ENCODE peak calls at places on chromosome 22, in four cellular contexts. M is HepG2, S is K562, X is endothelial cell of umbilical vein. O is an unnamed sample.

GRCh38 chr22:29510542-29510941 is 30.5 kb downstream of the NEFH start:
- DNase-seq in M (no peak), S (no peak), X (no peak), O (no peak)

GRCh38 chr22:49206281-49206680 is 621.4 kb downstream of the BRD1 start:
- DNase-seq in M (no peak), S (no peak), X (no peak), O (no peak)

GRCh38 chr22:39179841-39180335 is 27.4 kb upstream of the CBX7 start:
- DNase-seq in S (peak), M (no peak), X (no peak), O (no peak)

GRCh38 chr22:48249721-48250268 is 1487.3 kb downstream of the TBC1D22A start:
- DNase-seq in M (no peak), S (no peak), X (no peak), O (peak)

GRCh38 chr22:41943661-41944209 is 3.2 kb downstream of the CENPM start:
- DNase-seq in X (peak), S (no peak), M (no peak), O (no peak)

GRCh38 chr22:27825174-27825573 is 23.6 kb upstream of the MN1 start:
- DNase-seq in S (peak), X (no peak), M (no peak), O (no peak)

GRCh38 chr22:29346659-29347058 is 31.2 kb upstream of the RASL10A start:
- DNase-seq in X (no peak), S (no peak), M (no peak), O (no peak)

GRCh38 chr22:49240016-49240380 is 587.7 kb downstream of the BRD1 start:
- DNase-seq in X (no peak), S (no peak), M (no peak), O (no peak)

GRCh38 chr22:49789289-49790141 is 38.2 kb downstream of the BRD1 start:
- DNase-seq in S (no peak), X (no peak), M (peak), O (no peak)

DNA sequence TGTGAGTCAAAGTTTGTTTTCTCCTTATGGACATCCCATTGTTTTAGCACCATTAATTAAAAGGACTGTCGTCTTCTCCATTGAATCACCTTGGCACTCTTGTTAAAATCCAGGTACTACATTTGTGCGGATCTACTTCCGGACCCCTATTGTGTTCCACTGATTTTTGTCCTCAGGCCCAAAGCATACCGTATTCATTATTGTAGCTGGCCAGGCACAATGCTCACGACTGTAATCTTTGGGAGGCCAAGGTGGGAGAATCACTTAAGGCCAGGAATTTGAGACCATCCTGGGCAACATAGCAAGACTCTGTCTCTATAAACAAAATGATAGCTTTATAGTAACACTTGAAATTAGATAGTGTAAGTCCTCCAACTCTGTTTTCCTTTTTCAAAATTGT is 8.9 kb upstream of the GNB1L start:
- DNase-seq in M (no peak), X (no peak), S (no peak), O (no peak)
- TF ChIP-seq POLR2AphosphoS5 in M (no peak), X (no peak), S (no peak), O (no peak)

GRCh38 chr22:22816171-22816514 is 71.5 kb upstream of the IGLL5 start:
- DNase-seq in M (no peak), S (no peak), X (no peak), O (no peak)
- H3K27ac ChIP-seq in M (no peak), S (no peak), X (no peak), O (no peak)

GRCh38 chr22:24121938-24122337 is 59.3 kb upstream of the SUSD2 start:
- DNase-seq in M (no peak), S (no peak), X (no peak), O (no peak)

GRCh38 chr22:24117942-24118341 is 63.3 kb upstream of the SUSD2 start:
- DNase-seq in S (peak), M (no peak), X (no peak), O (no peak)

GRCh38 chr22:24120029-24120428 is 61.3 kb upstream of the SUSD2 start:
- DNase-seq in S (no peak), M (no peak), X (no peak), O (no peak)

GRCh38 chr22:24118689-24119384 is 62.5 kb upstream of the SUSD2 start:
- DNase-seq in M (no peak), X (no peak), S (no peak), O (no peak)

DNA sequence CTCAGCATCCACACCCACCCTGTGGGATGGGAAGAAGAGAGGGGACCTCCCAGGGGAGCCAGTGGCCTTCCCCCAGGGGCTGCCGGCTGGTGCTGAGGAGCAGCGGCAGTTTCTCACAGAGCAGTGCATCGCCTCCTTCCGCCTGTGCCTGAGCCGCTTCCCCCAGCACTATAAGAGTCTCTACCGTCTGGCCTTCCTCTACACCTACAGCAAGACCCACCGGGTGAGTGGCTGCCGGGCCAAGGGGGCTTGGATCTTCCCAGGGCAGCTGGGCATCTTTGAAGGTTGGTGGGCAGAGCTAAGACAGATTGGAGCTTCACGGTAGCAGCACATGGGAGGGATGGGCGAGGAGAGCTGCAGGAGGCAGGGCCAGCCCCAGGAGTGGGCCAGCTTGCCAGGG is 61.8 kb upstream of the SUSD2 start:
- DNase-seq in M (no peak), S (no peak), X (no peak), O (no peak)
- H3K9ac ChIP-seq in M (no peak), S (no peak), X (no peak), O (no peak)

DNA sequence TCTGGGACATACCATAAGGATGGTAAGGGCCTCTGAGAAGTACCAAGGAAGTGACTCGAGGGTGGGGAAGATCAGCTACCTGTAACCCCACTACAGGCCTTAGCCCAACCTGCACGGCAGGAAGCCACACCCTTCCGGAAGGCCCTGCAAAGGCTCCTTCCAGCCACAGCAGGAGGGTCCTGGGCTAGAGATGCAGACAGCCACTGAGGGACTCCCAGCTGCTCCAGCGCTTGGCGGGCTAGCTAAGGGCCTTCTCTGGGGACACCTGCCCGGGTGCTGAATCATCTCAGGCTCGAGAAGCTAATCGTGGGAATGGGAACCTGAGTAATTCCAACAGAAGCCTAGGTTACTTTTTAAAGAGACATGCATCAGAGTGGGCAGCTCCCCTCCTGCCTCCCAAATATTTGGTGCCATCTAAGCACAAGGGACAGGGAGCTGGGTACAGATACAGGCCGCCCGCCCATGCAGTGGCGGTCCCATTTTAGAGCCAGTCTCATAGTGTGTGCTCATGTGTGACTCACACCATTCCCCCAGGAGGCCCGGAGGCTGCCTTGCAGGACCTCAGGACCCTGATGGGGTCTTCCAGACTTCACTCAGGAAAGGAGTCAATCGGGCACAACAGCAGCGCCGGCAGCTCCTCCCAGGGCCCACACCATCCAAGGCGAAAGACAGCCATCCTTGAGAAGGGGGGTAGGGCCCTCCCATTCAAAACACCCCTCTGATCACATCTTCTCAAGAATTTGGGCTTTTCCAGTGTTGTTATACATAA is 8.0 kb downstream of the MYH9 start:
- DNase-seq in X (no peak), M (no peak), S (no peak), O (no peak)
- TF ChIP-seq POLR2AphosphoS5 in X (peak), M (no peak), S (no peak), O (no peak)

GRCh38 chr22:18023509-18024275 is 669 bp downstream of the MICAL3 start:
- DNase-seq in M (no peak), X (peak), S (peak), O (no peak)
- H3K27ac ChIP-seq in M (no peak), X (no peak), S (no peak), O (peak)

GRCh38 chr22:30827646-30828045 is 133.0 kb downstream of the OSBP2 start:
- DNase-seq in S (no peak), X (no peak), M (no peak), O (no peak)

GRCh38 chr22:30830907-30831306 is 136.2 kb downstream of the OSBP2 start:
- DNase-seq in S (no peak), X (peak), M (no peak), O (no peak)

GRCh38 chr22:30828187-30829155 is 133.8 kb downstream of the OSBP2 start:
- DNase-seq in X (no peak), S (no peak), M (no peak), O (no peak)

GRCh38 chr22:30832407-30832987 is 136.1 kb downstream of the MORC2 start:
- DNase-seq in X (no peak), M (no peak), S (no peak), O (no peak)

DNA sequence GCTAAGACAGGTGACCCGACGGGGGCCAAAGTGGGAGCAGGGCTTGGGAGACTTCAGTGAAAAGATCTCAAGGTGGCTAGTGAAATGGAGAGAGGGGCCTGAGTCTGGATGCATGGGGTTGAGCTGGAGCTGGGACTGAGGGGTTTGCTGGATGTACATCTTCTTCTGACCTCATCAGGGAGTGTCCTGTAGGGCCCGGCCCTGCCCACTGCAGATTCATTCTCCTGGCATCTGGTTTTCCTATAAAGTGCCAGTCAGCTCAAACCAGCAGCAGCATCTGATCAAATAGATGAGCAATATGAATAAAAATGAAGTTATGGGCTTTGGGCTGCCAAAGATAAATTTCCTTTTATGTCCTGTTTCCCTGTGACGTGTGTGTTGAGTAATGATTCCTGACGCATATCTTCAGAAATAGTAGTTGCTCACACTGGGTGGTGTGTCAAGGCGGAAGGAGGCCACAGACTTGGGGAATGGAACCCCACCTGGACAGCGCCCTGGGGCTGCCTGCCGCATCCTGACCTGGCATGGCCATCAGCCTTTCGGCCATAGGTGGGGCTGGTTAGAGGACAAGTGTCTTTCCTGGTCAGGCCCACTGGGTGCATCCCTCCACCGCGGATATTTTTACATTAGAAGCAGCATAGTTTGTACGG is 135.4 kb downstream of the OSBP2 start:
- DNase-seq in X (peak), M (no peak), S (no peak), O (no peak)
- H3K9ac ChIP-seq in X (no peak), M (no peak), S (no peak), O (no peak)

O was measured in SK-N-MC.